ENCODE peak calls at places on chromosomes 2 and 18, in ten cellular contexts. One of them, this sample, is unnamed.

GRCh38 chr2:95272781-95273180 is 1.5 kb upstream of the PROM2 start:
- DNase-seq in HCT116: no peak
- DNase-seq in left ventricle myocardium inferior: no peak
- DNase-seq in A549: no peak
- DNase-seq in tibial nerve: no peak
- DNase-seq in lower lobe of right lung: peak; percentile 5
- DNase-seq in fibroblast of the aortic adventitia: no peak
- DNase-seq in heart right ventricle: no peak
- DNase-seq in cardiac fibroblast: no peak
- DNase-seq in heart left ventricle: peak; percentile 2
- DNase-seq in this sample: no peak

GRCh38 chr2:7691961-7692656 is 774.9 kb downstream of the RNF144A start:
- DNase-seq in HCT116: no peak
- DNase-seq in left ventricle myocardium inferior: no peak
- DNase-seq in A549: no peak
- DNase-seq in tibial nerve: no peak
- DNase-seq in lower lobe of right lung: no peak
- DNase-seq in fibroblast of the aortic adventitia: peak; percentile 14
- DNase-seq in heart right ventricle: no peak
- DNase-seq in cardiac fibroblast: peak; percentile 2
- DNase-seq in heart left ventricle: no peak
- DNase-seq in this sample: no peak

GRCh38 chr2:109324859-109325258 is 195.9 kb downstream of the SH3RF3 start:
- DNase-seq in HCT116: no peak
- DNase-seq in left ventricle myocardium inferior: peak; percentile 73
- DNase-seq in A549: no peak
- DNase-seq in tibial nerve: peak; percentile 76
- DNase-seq in lower lobe of right lung: no peak
- DNase-seq in fibroblast of the aortic adventitia: peak; percentile 99
- DNase-seq in heart right ventricle: peak; percentile 55
- DNase-seq in cardiac fibroblast: peak; percentile 99
- DNase-seq in heart left ventricle: peak; percentile 33
- DNase-seq in this sample: peak; percentile 71

GRCh38 chr2:130827502-130828251 is 9.0 kb upstream of the ARHGEF4 start:
- DNase-seq in HCT116: no peak
- DNase-seq in left ventricle myocardium inferior: no peak
- DNase-seq in A549: no peak
- DNase-seq in tibial nerve: no peak
- DNase-seq in lower lobe of right lung: peak; percentile 24
- DNase-seq in fibroblast of the aortic adventitia: peak; percentile 41
- DNase-seq in heart right ventricle: no peak
- DNase-seq in cardiac fibroblast: peak; percentile 68
- DNase-seq in heart left ventricle: no peak
- DNase-seq in this sample: no peak

GRCh38 chr2:215451012-215451756 is 15.3 kb upstream of the FN1 start:
- DNase-seq in HCT116: no peak
- DNase-seq in left ventricle myocardium inferior: no peak
- DNase-seq in A549: no peak
- DNase-seq in tibial nerve: no peak
- DNase-seq in lower lobe of right lung: no peak
- DNase-seq in fibroblast of the aortic adventitia: peak; percentile 48
- DNase-seq in heart right ventricle: no peak
- DNase-seq in cardiac fibroblast: peak; percentile 91
- DNase-seq in heart left ventricle: no peak
- DNase-seq in this sample: no peak

GRCh38 chr18:23918395-23919032 is 96.0 kb upstream of the TTC39C start:
- DNase-seq in HCT116: peak; percentile 42
- DNase-seq in left ventricle myocardium inferior: peak; percentile 68
- DNase-seq in A549: peak; percentile 46
- DNase-seq in tibial nerve: peak; percentile 95
- DNase-seq in lower lobe of right lung: peak; percentile 75
- DNase-seq in fibroblast of the aortic adventitia: peak; percentile 73
- DNase-seq in heart right ventricle: peak; percentile 66
- DNase-seq in cardiac fibroblast: peak; percentile 68
- DNase-seq in heart left ventricle: peak; percentile 68
- DNase-seq in this sample: peak; percentile 49

GRCh38 chr2:46781468-46782189 is 134.0 kb downstream of the MCFD2 start:
- DNase-seq in HCT116: no peak
- DNase-seq in left ventricle myocardium inferior: no peak
- DNase-seq in A549: no peak
- DNase-seq in tibial nerve: no peak
- DNase-seq in lower lobe of right lung: no peak
- DNase-seq in fibroblast of the aortic adventitia: no peak
- DNase-seq in heart right ventricle: peak; percentile 15
- DNase-seq in cardiac fibroblast: no peak
- DNase-seq in heart left ventricle: no peak
- DNase-seq in this sample: no peak

GRCh38 chr18:39840406-39840805 is 2114.6 kb upstream of the PIK3C3 start:
- DNase-seq in HCT116: no peak
- DNase-seq in left ventricle myocardium inferior: no peak
- DNase-seq in A549: no peak
- DNase-seq in tibial nerve: no peak
- DNase-seq in lower lobe of right lung: no peak
- DNase-seq in fibroblast of the aortic adventitia: no peak
- DNase-seq in heart right ventricle: no peak
- DNase-seq in cardiac fibroblast: peak; percentile 83
- DNase-seq in heart left ventricle: no peak
- DNase-seq in this sample: no peak

GRCh38 chr2:10787176-10787968 is 25.2 kb downstream of the PDIA6 start:
- DNase-seq in HCT116: no peak
- DNase-seq in left ventricle myocardium inferior: no peak
- DNase-seq in A549: peak; percentile 50
- DNase-seq in tibial nerve: no peak
- DNase-seq in lower lobe of right lung: no peak
- DNase-seq in fibroblast of the aortic adventitia: peak; percentile 5
- DNase-seq in heart right ventricle: no peak
- DNase-seq in cardiac fibroblast: peak; percentile 19
- DNase-seq in heart left ventricle: no peak
- DNase-seq in this sample: no peak

DNA sequence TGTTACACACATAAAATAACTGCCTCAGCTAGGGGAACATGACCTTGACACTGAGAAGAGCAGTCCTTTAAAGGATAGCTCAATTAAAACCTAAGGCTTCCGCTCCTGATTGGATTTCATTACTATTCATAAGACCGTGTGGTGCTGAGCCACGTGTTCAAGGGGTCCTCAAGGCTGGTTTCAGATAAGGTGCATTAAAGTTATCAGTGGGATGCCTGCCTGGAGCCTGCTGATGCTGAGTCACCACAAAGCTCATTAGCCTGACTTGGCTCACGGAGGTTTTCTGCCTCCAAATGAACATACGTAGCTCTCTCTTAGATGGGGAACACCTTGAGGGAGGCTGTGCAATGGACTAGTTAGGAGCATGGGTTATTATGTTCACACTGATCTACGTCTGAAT is 518.9 kb downstream of the TDRD15 start:
- DNase-seq in HCT116: no peak
- DNase-seq in left ventricle myocardium inferior: no peak
- DNase-seq in A549: no peak
- DNase-seq in tibial nerve: no peak
- DNase-seq in lower lobe of right lung: no peak
- DNase-seq in fibroblast of the aortic adventitia: no peak
- DNase-seq in heart right ventricle: no peak
- DNase-seq in cardiac fibroblast: no peak
- DNase-seq in heart left ventricle: no peak
- DNase-seq in this sample: no peak
- H3K4me3 ChIP-seq in HCT116: no peak overlapping the region
- H3K4me3 ChIP-seq in left ventricle myocardium inferior: no peak overlapping the region
- H3K4me3 ChIP-seq in A549: no peak overlapping the region
- H3K4me3 ChIP-seq in tibial nerve: no peak overlapping the region
- H3K4me3 ChIP-seq in lower lobe of right lung: no peak overlapping the region
- H3K4me3 ChIP-seq in fibroblast of the aortic adventitia: no peak overlapping the region
- H3K4me3 ChIP-seq in heart right ventricle: no peak overlapping the region
- H3K4me3 ChIP-seq in cardiac fibroblast: no peak overlapping the region
- H3K4me3 ChIP-seq in heart left ventricle: no peak overlapping the region
- H3K4me3 ChIP-seq in this sample: no peak overlapping the region

DNA sequence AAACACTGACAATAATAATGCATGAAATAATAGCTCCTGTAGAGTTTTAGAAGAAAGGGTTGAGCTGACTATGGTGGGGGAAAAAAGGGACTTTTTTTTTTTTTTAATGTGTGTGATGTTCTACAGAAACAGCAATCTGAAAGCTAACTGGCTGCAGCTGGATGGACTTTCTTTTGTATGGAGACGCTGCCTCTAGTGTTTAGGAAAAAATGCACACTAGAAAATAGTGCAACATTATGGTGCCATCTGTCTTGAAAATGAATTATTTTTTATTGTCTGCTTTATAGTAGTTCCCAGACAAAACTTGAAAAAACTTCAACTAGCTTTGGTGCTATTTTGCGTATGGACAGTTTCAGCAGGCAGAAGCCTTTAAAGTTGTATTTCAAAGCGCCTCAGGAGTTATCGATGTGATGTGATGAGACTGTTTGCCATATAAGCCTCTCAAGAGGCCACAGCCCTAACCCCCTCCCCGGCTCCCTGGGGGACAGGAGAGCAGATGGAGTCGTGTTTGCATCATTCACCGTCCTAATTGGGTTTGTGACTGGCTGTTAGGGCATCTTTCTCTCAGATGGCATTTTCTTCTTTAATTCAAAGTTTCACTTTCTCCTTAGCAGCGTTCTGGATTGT is 86.9 kb downstream of the LTBP1 start:
- DNase-seq in HCT116: peak; percentile 10
- DNase-seq in left ventricle myocardium inferior: no peak
- DNase-seq in A549: peak; percentile 69
- DNase-seq in tibial nerve: no peak
- DNase-seq in lower lobe of right lung: no peak
- DNase-seq in fibroblast of the aortic adventitia: peak; percentile 81
- DNase-seq in heart right ventricle: no peak
- DNase-seq in cardiac fibroblast: peak; percentile 75
- DNase-seq in heart left ventricle: no peak
- DNase-seq in this sample: no peak
- TF ChIP-seq CTCF in HCT116: peak; percentile 98
- TF ChIP-seq CTCF in left ventricle myocardium inferior: peak; percentile 69
- TF ChIP-seq CTCF in A549: peak; percentile 86
- TF ChIP-seq CTCF in tibial nerve: peak; percentile 42
- TF ChIP-seq CTCF in lower lobe of right lung: peak; percentile 35
- TF ChIP-seq CTCF in fibroblast of the aortic adventitia: peak; percentile 71
- TF ChIP-seq CTCF in heart right ventricle: peak; percentile 65
- TF ChIP-seq CTCF in cardiac fibroblast: peak; percentile 50
- TF ChIP-seq CTCF in heart left ventricle: peak; percentile 72
- TF ChIP-seq CTCF in this sample: peak; percentile 55

DNA sequence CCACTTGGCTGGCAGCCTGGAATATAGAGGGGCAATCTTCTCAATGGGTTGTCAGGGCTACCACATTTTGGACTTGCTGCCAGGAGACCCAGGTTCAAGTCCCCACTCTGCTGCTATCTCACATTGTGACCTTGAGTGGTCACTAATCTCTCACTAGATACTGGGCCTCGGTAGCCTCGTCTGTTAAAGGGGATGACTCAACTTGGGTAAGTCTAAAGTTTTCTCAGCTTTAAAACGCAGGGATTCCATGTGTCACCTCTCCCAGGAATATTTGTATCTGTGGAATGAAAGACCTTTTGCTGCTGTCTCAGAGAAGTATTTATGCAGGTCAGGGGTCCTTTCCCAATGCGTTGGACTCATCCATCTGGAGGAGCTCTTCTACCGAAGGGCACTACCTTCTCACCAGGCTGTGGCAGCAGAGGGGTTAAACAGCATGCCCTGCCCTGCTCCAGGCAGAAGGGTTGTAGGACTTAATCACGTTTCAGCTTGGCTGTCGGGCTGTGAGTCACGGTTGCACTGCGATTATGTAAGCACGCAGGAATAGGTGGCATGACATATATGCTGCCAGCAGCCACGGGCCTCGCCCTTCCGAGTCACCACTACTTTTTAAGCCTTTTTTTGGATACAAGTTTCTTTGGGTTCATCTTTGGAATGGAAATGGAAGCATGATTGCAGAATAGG is 86.5 kb downstream of the SEMA4F start:
- DNase-seq in HCT116: peak; percentile 95
- DNase-seq in left ventricle myocardium inferior: peak; percentile 20
- DNase-seq in A549: peak; percentile 95
- DNase-seq in tibial nerve: no peak
- DNase-seq in lower lobe of right lung: peak; percentile 76
- DNase-seq in fibroblast of the aortic adventitia: peak; percentile 96
- DNase-seq in heart right ventricle: peak; percentile 14
- DNase-seq in cardiac fibroblast: peak; percentile 96
- DNase-seq in heart left ventricle: peak; percentile 24
- DNase-seq in this sample: peak; percentile 88
- H3K4me3 ChIP-seq in HCT116: peak overlapping the region; percentile 4
- H3K4me3 ChIP-seq in left ventricle myocardium inferior: no peak overlapping the region
- H3K4me3 ChIP-seq in A549: no peak overlapping the region
- H3K4me3 ChIP-seq in tibial nerve: no peak overlapping the region
- H3K4me3 ChIP-seq in lower lobe of right lung: no peak overlapping the region
- H3K4me3 ChIP-seq in fibroblast of the aortic adventitia: no peak overlapping the region
- H3K4me3 ChIP-seq in heart right ventricle: no peak overlapping the region
- H3K4me3 ChIP-seq in cardiac fibroblast: no peak overlapping the region
- H3K4me3 ChIP-seq in heart left ventricle: no peak overlapping the region
- H3K4me3 ChIP-seq in this sample: no peak overlapping the region

DNA sequence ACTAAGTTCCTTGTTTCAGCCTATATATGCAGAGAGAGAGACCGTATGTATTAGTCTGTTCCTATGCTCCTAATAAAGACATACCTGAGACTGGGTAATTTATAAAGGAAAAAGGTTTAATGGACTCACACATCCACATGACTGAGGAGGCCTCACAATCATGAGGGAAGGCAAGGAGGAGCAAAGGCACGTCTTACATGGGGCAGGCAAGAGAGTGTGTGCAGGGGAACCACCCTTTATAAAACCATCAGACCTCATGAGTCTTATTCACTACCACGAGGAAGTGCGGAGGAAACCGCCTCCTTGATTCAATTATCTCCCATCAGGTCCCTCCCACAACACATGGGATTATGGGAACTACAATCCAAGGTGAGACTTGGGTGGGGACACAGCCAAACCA is 73.8 kb downstream of the TMEM18 start:
- DNase-seq in HCT116: peak; percentile 18
- DNase-seq in left ventricle myocardium inferior: no peak
- DNase-seq in A549: peak; percentile 12
- DNase-seq in tibial nerve: no peak
- DNase-seq in lower lobe of right lung: no peak
- DNase-seq in fibroblast of the aortic adventitia: no peak
- DNase-seq in heart right ventricle: no peak
- DNase-seq in cardiac fibroblast: no peak
- DNase-seq in heart left ventricle: no peak
- DNase-seq in this sample: no peak
- TF ChIP-seq CTCF in HCT116: no peak
- TF ChIP-seq CTCF in left ventricle myocardium inferior: no peak
- TF ChIP-seq CTCF in A549: no peak
- TF ChIP-seq CTCF in tibial nerve: no peak
- TF ChIP-seq CTCF in lower lobe of right lung: no peak
- TF ChIP-seq CTCF in fibroblast of the aortic adventitia: no peak
- TF ChIP-seq CTCF in heart right ventricle: no peak
- TF ChIP-seq CTCF in cardiac fibroblast: no peak
- TF ChIP-seq CTCF in heart left ventricle: no peak
- TF ChIP-seq CTCF in this sample: no peak